ENCODE peak calls at places on chromosomes 6 and 20, in four cellular contexts. One of them, this sample, is unnamed.

GRCh38 chr20:51378171-51378928 is 164.2 kb downstream of the NFATC2 start:
- DNase-seq in kidney: no peak
- DNase-seq in dorsolateral prefrontal cortex: no peak
- DNase-seq in BJ: no peak
- DNase-seq in this sample: peak; percentile 44

GRCh38 chr6:7532821-7533220 is 8.7 kb upstream of the DSP start:
- DNase-seq in kidney: no peak
- DNase-seq in dorsolateral prefrontal cortex: no peak
- DNase-seq in BJ: no peak
- DNase-seq in this sample: no peak

GRCh38 chr6:1190361-1190760 is 121.5 kb upstream of the FOXQ1 start:
- DNase-seq in kidney: no peak
- DNase-seq in dorsolateral prefrontal cortex: no peak
- DNase-seq in BJ: peak; percentile 91
- DNase-seq in this sample: no peak

GRCh38 chr6:120869397-120869796 is 464.9 kb downstream of the TBC1D32 start:
- DNase-seq in kidney: no peak
- DNase-seq in dorsolateral prefrontal cortex: no peak
- DNase-seq in BJ: no peak
- DNase-seq in this sample: no peak

GRCh38 chr6:133983099-133983939 is 30.3 kb downstream of the TBPL1 start:
- DNase-seq in kidney: peak; percentile 75
- DNase-seq in dorsolateral prefrontal cortex: no peak
- DNase-seq in BJ: no peak
- DNase-seq in this sample: no peak

GRCh38 chr6:75266716-75267291 is 17.8 kb downstream of the TMEM30A start:
- DNase-seq in kidney: no peak
- DNase-seq in dorsolateral prefrontal cortex: no peak
- DNase-seq in BJ: no peak
- DNase-seq in this sample: peak; percentile 42

GRCh38 chr20:16760431-16761304 is 12.5 kb downstream of the OTOR start:
- DNase-seq in kidney: no peak
- DNase-seq in dorsolateral prefrontal cortex: no peak
- DNase-seq in BJ: no peak
- DNase-seq in this sample: no peak

GRCh38 chr6:146914563-146915483 is 289.4 kb upstream of the STXBP5 start:
- DNase-seq in kidney: no peak
- DNase-seq in dorsolateral prefrontal cortex: no peak
- DNase-seq in BJ: peak; percentile 95
- DNase-seq in this sample: no peak

GRCh38 chr6:112086744-112087135 is 542 bp downstream of the TUBE1 start:
- DNase-seq in kidney: no peak
- DNase-seq in dorsolateral prefrontal cortex: no peak
- DNase-seq in BJ: peak; percentile 26
- DNase-seq in this sample: peak; percentile 53

GRCh38 chr6:133953634-133954415 is 801 bp downstream of the TBPL1 start:
- DNase-seq in kidney: no peak
- DNase-seq in dorsolateral prefrontal cortex: no peak
- DNase-seq in BJ: no peak
- DNase-seq in this sample: no peak

GRCh38 chr6:12171735-12172134 is 118.4 kb upstream of the EDN1 start:
- DNase-seq in kidney: no peak
- DNase-seq in dorsolateral prefrontal cortex: no peak
- DNase-seq in BJ: no peak
- DNase-seq in this sample: no peak

GRCh38 chr6:109349419-109349987 is 32.8 kb downstream of the CD164 start:
- DNase-seq in kidney: no peak
- DNase-seq in dorsolateral prefrontal cortex: no peak
- DNase-seq in BJ: peak; percentile 10
- DNase-seq in this sample: no peak

GRCh38 chr6:68958327-68958726 is 323.2 kb downstream of the ADGRB3 start:
- DNase-seq in kidney: no peak
- DNase-seq in dorsolateral prefrontal cortex: no peak
- DNase-seq in BJ: no peak
- DNase-seq in this sample: no peak

GRCh38 chr6:129370268-129370916 is 339.6 kb downstream of the ARHGAP18 start:
- DNase-seq in kidney: no peak
- DNase-seq in dorsolateral prefrontal cortex: peak; percentile 52
- DNase-seq in BJ: no peak
- DNase-seq in this sample: peak; percentile 19

GRCh38 chr6:43774776-43775583 is 5.0 kb downstream of the VEGFA start:
- DNase-seq in kidney: peak; percentile 84
- DNase-seq in dorsolateral prefrontal cortex: peak; percentile 69
- DNase-seq in BJ: no peak
- DNase-seq in this sample: peak; percentile 91

GRCh38 chr6:113774122-113774835 is 82.9 kb upstream of the MARCKS start:
- DNase-seq in kidney: no peak
- DNase-seq in dorsolateral prefrontal cortex: no peak
- DNase-seq in BJ: no peak
- DNase-seq in this sample: no peak

GRCh38 chr6:136647363-136647763 is 97.1 kb upstream of the MAP7 start:
- DNase-seq in kidney: no peak
- DNase-seq in dorsolateral prefrontal cortex: no peak
- DNase-seq in BJ: no peak
- DNase-seq in this sample: peak; percentile 42

GRCh38 chr20:24915892-24916291 is 33.2 kb upstream of the CST7 start:
- DNase-seq in kidney: no peak
- DNase-seq in dorsolateral prefrontal cortex: no peak
- DNase-seq in BJ: no peak
- DNase-seq in this sample: peak; percentile 15

GRCh38 chr6:45630314-45630713 is 252.6 kb upstream of the SUPT3H start:
- DNase-seq in kidney: no peak
- DNase-seq in dorsolateral prefrontal cortex: no peak
- DNase-seq in BJ: no peak
- DNase-seq in this sample: no peak

GRCh38 chr6:90895299-90896164 is 308.7 kb upstream of the MAP3K7 start:
- DNase-seq in kidney: no peak
- DNase-seq in dorsolateral prefrontal cortex: no peak
- DNase-seq in BJ: no peak
- DNase-seq in this sample: no peak

GRCh38 chr20:43506238-43506637 is 1.3 kb upstream of the L3MBTL1 start:
- DNase-seq in kidney: no peak
- DNase-seq in dorsolateral prefrontal cortex: no peak
- DNase-seq in BJ: no peak
- DNase-seq in this sample: no peak

GRCh38 chr20:43511879-43512278 is 4.4 kb downstream of the L3MBTL1 start:
- DNase-seq in kidney: no peak
- DNase-seq in dorsolateral prefrontal cortex: no peak
- DNase-seq in BJ: no peak
- DNase-seq in this sample: no peak

GRCh38 chr20:43507150-43508080 is at the start of gene L3MBTL1:
- DNase-seq in kidney: peak; percentile 81
- DNase-seq in dorsolateral prefrontal cortex: peak; percentile 72
- DNase-seq in BJ: no peak
- DNase-seq in this sample: peak; percentile 82

GRCh38 chr20:43508106-43508505 is 609 bp downstream of the L3MBTL1 start:
- DNase-seq in kidney: no peak
- DNase-seq in dorsolateral prefrontal cortex: no peak
- DNase-seq in BJ: no peak
- DNase-seq in this sample: no peak

GRCh38 chr20:43508604-43509040 is 1.1 kb downstream of the L3MBTL1 start:
- DNase-seq in kidney: no peak
- DNase-seq in dorsolateral prefrontal cortex: no peak
- DNase-seq in BJ: no peak
- DNase-seq in this sample: no peak
- TF ChIP-seq CTCF in kidney: no peak
- TF ChIP-seq CTCF in dorsolateral prefrontal cortex: no peak
- TF ChIP-seq CTCF in BJ: no peak
- TF ChIP-seq CTCF in this sample: no peak

GRCh38 chr6:116615937-116616756 is at the start of gene RSPH4A:
- DNase-seq in kidney: peak; percentile 94
- DNase-seq in dorsolateral prefrontal cortex: peak; percentile 88
- DNase-seq in BJ: peak; percentile 91
- DNase-seq in this sample: peak; percentile 84
- TF ChIP-seq CTCF in kidney: peak; percentile 11
- TF ChIP-seq CTCF in dorsolateral prefrontal cortex: no peak
- TF ChIP-seq CTCF in BJ: peak; percentile 23
- TF ChIP-seq CTCF in this sample: no peak

GRCh38 chr6:20936949-20937348 is 402.7 kb downstream of the CDKAL1 start:
- DNase-seq in kidney: no peak
- DNase-seq in dorsolateral prefrontal cortex: no peak
- DNase-seq in BJ: no peak
- DNase-seq in this sample: no peak
- TF ChIP-seq CTCF in kidney: no peak
- TF ChIP-seq CTCF in dorsolateral prefrontal cortex: no peak
- TF ChIP-seq CTCF in BJ: no peak
- TF ChIP-seq CTCF in this sample: no peak

GRCh38 chr20:58702859-58703648 is 10.5 kb downstream of the NPEPL1 start:
- DNase-seq in kidney: no peak
- DNase-seq in dorsolateral prefrontal cortex: no peak
- DNase-seq in BJ: no peak
- DNase-seq in this sample: no peak
- TF ChIP-seq CTCF in kidney: no peak
- TF ChIP-seq CTCF in dorsolateral prefrontal cortex: no peak
- TF ChIP-seq CTCF in BJ: peak; percentile 31
- TF ChIP-seq CTCF in this sample: no peak

GRCh38 chr6:73798592-73798991 is 102.6 kb downstream of the CD109 start:
- DNase-seq in kidney: no peak
- DNase-seq in dorsolateral prefrontal cortex: no peak
- DNase-seq in BJ: peak; percentile 85
- DNase-seq in this sample: peak; percentile 57

GRCh38 chr6:73800997-73801396 is 105.0 kb downstream of the CD109 start:
- DNase-seq in kidney: no peak
- DNase-seq in dorsolateral prefrontal cortex: no peak
- DNase-seq in BJ: no peak
- DNase-seq in this sample: no peak

GRCh38 chr6:73802366-73802765 is 106.4 kb downstream of the CD109 start:
- DNase-seq in kidney: no peak
- DNase-seq in dorsolateral prefrontal cortex: no peak
- DNase-seq in BJ: no peak
- DNase-seq in this sample: no peak

GRCh38 chr6:73801652-73802268 is 105.8 kb downstream of the CD109 start:
- DNase-seq in kidney: no peak
- DNase-seq in dorsolateral prefrontal cortex: no peak
- DNase-seq in BJ: no peak
- DNase-seq in this sample: no peak

GRCh38 chr6:73803562-73804221 is 107.7 kb downstream of the CD109 start:
- DNase-seq in kidney: no peak
- DNase-seq in dorsolateral prefrontal cortex: no peak
- DNase-seq in BJ: peak; percentile 95
- DNase-seq in this sample: no peak
- TF ChIP-seq CTCF in kidney: peak; percentile 50
- TF ChIP-seq CTCF in dorsolateral prefrontal cortex: no peak
- TF ChIP-seq CTCF in BJ: peak; percentile 67
- TF ChIP-seq CTCF in this sample: peak; percentile 9

GRCh38 chr6:56377295-56377694 is 129.9 kb upstream of the COL21A1 start:
- DNase-seq in kidney: no peak
- DNase-seq in dorsolateral prefrontal cortex: no peak
- DNase-seq in BJ: no peak
- DNase-seq in this sample: no peak

GRCh38 chr6:56378507-56378906 is 131.1 kb upstream of the COL21A1 start:
- DNase-seq in kidney: peak; percentile 59
- DNase-seq in dorsolateral prefrontal cortex: no peak
- DNase-seq in BJ: no peak
- DNase-seq in this sample: no peak

GRCh38 chr6:56372621-56373020 is 125.2 kb upstream of the COL21A1 start:
- DNase-seq in kidney: no peak
- DNase-seq in dorsolateral prefrontal cortex: no peak
- DNase-seq in BJ: no peak
- DNase-seq in this sample: no peak

GRCh38 chr6:56375806-56376205 is 128.4 kb upstream of the COL21A1 start:
- DNase-seq in kidney: no peak
- DNase-seq in dorsolateral prefrontal cortex: no peak
- DNase-seq in BJ: no peak
- DNase-seq in this sample: no peak

GRCh38 chr6:56374841-56375369 is 127.5 kb upstream of the COL21A1 start:
- DNase-seq in kidney: no peak
- DNase-seq in dorsolateral prefrontal cortex: no peak
- DNase-seq in BJ: peak; percentile 54
- DNase-seq in this sample: no peak
- TF ChIP-seq CTCF in kidney: no peak
- TF ChIP-seq CTCF in dorsolateral prefrontal cortex: no peak
- TF ChIP-seq CTCF in BJ: no peak
- TF ChIP-seq CTCF in this sample: no peak

GRCh38 chr6:107660839-107661238 is 163.3 kb downstream of the SCML4 start:
- DNase-seq in kidney: no peak
- DNase-seq in dorsolateral prefrontal cortex: no peak
- DNase-seq in BJ: no peak
- DNase-seq in this sample: no peak

GRCh38 chr6:107661291-107661690 is 162.8 kb downstream of the SCML4 start:
- DNase-seq in kidney: no peak
- DNase-seq in dorsolateral prefrontal cortex: no peak
- DNase-seq in BJ: no peak
- DNase-seq in this sample: no peak

GRCh38 chr6:107657755-107658461 is 166.2 kb downstream of the SCML4 start:
- DNase-seq in kidney: peak; percentile 92
- DNase-seq in dorsolateral prefrontal cortex: peak; percentile 59
- DNase-seq in BJ: no peak
- DNase-seq in this sample: peak; percentile 61

GRCh38 chr6:107657373-107657754 is 166.7 kb downstream of the SCML4 start:
- DNase-seq in kidney: no peak
- DNase-seq in dorsolateral prefrontal cortex: no peak
- DNase-seq in BJ: no peak
- DNase-seq in this sample: no peak

DNA sequence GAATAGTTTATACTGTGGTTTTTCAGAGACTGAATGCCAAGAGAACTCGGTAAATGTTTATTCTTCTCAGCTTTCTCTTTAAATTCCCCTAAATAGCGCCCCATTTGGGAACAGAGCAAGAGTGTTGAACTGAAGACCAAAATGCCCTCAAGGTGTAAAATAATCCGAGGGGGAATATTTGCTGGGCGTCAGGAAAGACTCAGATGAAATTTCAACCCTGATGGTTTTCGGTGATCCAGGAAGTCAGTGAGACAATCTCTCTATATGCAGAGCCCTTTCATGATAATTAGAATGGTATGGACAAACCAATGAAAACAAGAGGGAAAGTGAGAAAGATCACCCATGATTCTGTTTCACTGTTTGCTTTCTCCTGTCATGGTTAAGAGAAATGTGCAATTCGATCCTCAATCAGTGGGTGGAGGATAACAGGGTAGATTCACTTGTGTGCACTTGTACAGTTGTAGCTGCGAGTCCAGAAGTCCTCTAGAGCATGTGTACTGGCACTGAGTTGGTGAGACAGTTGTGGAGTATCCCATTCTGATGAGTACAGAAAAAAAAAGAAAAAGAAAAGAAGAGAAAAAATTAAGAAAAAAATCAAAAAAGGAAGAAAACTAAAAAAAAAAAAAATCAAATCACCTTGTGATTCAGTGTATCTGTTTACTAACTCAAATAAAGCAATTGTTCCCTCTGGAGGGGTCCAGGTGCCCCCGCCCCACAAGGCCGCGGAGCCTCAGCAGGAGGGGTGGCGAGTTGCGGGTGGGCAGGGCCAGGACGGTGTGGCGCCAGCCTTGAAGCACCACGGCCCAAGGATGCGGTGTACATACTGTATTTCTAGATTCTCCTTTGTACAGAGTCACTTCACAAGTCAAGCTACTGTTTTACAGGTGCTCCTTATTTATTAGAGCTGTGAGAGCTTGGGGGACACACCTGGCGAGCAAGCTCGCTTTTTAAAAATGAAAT is 164.9 kb downstream of the SCML4 start:
- DNase-seq in kidney: no peak
- DNase-seq in dorsolateral prefrontal cortex: no peak
- DNase-seq in BJ: no peak
- DNase-seq in this sample: no peak
- TF ChIP-seq CTCF in kidney: no peak
- TF ChIP-seq CTCF in dorsolateral prefrontal cortex: no peak
- TF ChIP-seq CTCF in BJ: no peak
- TF ChIP-seq CTCF in this sample: no peak

This sample was measured in GM13976.